ENCODE peak calls at places on chromosomes 7 and 10, in eight cellular contexts. D, S, T, V, Q, F, G and L are unnamed samples.

GRCh38 chr7:9608560-9608959 is 1175.2 kb downstream of the NXPH1 start:
- DNase-seq in D (no peak), S (peak; percentile 1), T (no peak), V (no peak), Q (no peak), F (no peak), G (no peak), L (no peak)

GRCh38 chr7:73565675-73566342 is 8.3 kb upstream of the BCL7B start:
- DNase-seq in D (no peak), S (no peak), T (no peak), V (peak; percentile 42), Q (peak; percentile 49), F (no peak), G (no peak), L (no peak)

GRCh38 chr10:114654829-114655575 is 3.1 kb downstream of the ABLIM1 start:
- DNase-seq in D (no peak), S (peak; percentile 55), T (no peak), V (no peak), Q (no peak), F (no peak), G (no peak), L (no peak)

GRCh38 chr10:123655763-123656162 is 10.4 kb upstream of the GPR26 start:
- DNase-seq in D (no peak), S (no peak), T (no peak), V (no peak), Q (peak; percentile 27), F (no peak), G (no peak), L (no peak)

GRCh38 chr10:67837519-67838314 is at the start of gene DNAJC12:
- DNase-seq in D (no peak), S (peak; percentile 65), T (no peak), V (peak; percentile 78), Q (peak; percentile 64), F (no peak), G (peak; percentile 85), L (peak; percentile 66)

GRCh38 chr10:126407831-126408230 is 19.6 kb upstream of the ADAM12 start:
- DNase-seq in D (no peak), S (peak; percentile 57), T (no peak), V (no peak), Q (peak; percentile 51), F (no peak), G (peak; percentile 27), L (no peak)

GRCh38 chr10:100970914-100971811 is 1.9 kb downstream of the SEMA4G start:
- DNase-seq in D (no peak), S (no peak), T (no peak), V (no peak), Q (no peak), F (no peak), G (no peak), L (no peak)

GRCh38 chr10:71232089-71232998 is 20.0 kb downstream of the UNC5B start:
- DNase-seq in D (peak; percentile 52), S (peak; percentile 60), T (no peak), V (peak; percentile 77), Q (peak; percentile 60), F (no peak), G (no peak), L (no peak)

GRCh38 chr7:12089951-12090756 is 120.9 kb upstream of the TMEM106B start:
- DNase-seq in D (no peak), S (no peak), T (no peak), V (no peak), Q (no peak), F (no peak), G (no peak), L (no peak)

GRCh38 chr10:24202181-24202570 is 6.8 kb upstream of the KIAA1217 start:
- DNase-seq in D (no peak), S (no peak), T (no peak), V (no peak), Q (no peak), F (no peak), G (no peak), L (no peak)

GRCh38 chr7:92988051-92988450 is 129.7 kb downstream of the SAMD9 start:
- DNase-seq in D (peak; percentile 31), S (peak; percentile 64), T (no peak), V (no peak), Q (peak; percentile 74), F (no peak), G (peak; percentile 59), L (no peak)

GRCh38 chr7:143958781-143959180 is 4.1 kb downstream of the OR2F1 start:
- DNase-seq in D (no peak), S (no peak), T (no peak), V (no peak), Q (no peak), F (no peak), G (peak; percentile 31), L (no peak)

GRCh38 chr10:76285012-76285411 is 853.6 kb downstream of the LRMDA start:
- DNase-seq in D (peak; percentile 86), S (peak; percentile 93), T (no peak), V (no peak), Q (peak; percentile 70), F (no peak), G (peak; percentile 73), L (no peak)

GRCh38 chr7:147611402-147611801 is 979.2 kb upstream of the C7orf33 start:
- DNase-seq in D (no peak), S (no peak), T (no peak), V (no peak), Q (no peak), F (no peak), G (no peak), L (no peak)

GRCh38 chr7:5139998-5140397 is 50.0 kb upstream of the WIPI2 start:
- DNase-seq in D (no peak), S (peak; percentile 3), T (peak; percentile 42), V (no peak), Q (peak; percentile 34), F (no peak), G (peak; percentile 7), L (no peak)

GRCh38 chr7:519429-519973 is at the start of gene PDGFA:
- DNase-seq in D (no peak), S (peak; percentile 68), T (no peak), V (peak; percentile 15), Q (peak; percentile 76), F (no peak), G (peak; percentile 78), L (no peak)

GRCh38 chr7:44511863-44512468 is 21.5 kb upstream of the NUDCD3 start:
- DNase-seq in D (no peak), S (no peak), T (no peak), V (no peak), Q (no peak), F (no peak), G (no peak), L (no peak)

GRCh38 chr7:76358053-76358477 is 726 bp downstream of the YWHAG start:
- DNase-seq in D (no peak), S (no peak), T (peak; percentile 76), V (no peak), Q (peak; percentile 39), F (peak; percentile 75), G (peak; percentile 67), L (no peak)

GRCh38 chr10:29559996-29560395 is 74.8 kb downstream of the SVIL start:
- DNase-seq in D (no peak), S (no peak), T (no peak), V (no peak), Q (no peak), F (no peak), G (no peak), L (no peak)